ENCODE peak calls at places on chromosomes 16 and 17, in eight cellular contexts. One of them, this sample, is unnamed. For H3K9me3, the result is how much of the 10 kb centered on the place peaks cover.

GRCh38 chr17:28920191-28920590 is 17.3 kb upstream of the DHRS13 start:
- DNase-seq in endothelial cell of umbilical vein: no peak
- DNase-seq in CD4-positive, alpha-beta T cell: no peak
- DNase-seq in A549: no peak
- DNase-seq in heart left ventricle: no peak
- DNase-seq in H9: no peak
- DNase-seq in IMR-90: no peak
- DNase-seq in DND-41: no peak
- DNase-seq in this sample: no peak

GRCh38 chr17:48586355-48586924 is 3.6 kb downstream of the HOXB3 start:
- DNase-seq in DND-41: no peak
- DNase-seq in CD4-positive, alpha-beta T cell: no peak
- DNase-seq in A549: no peak
- DNase-seq in H9: no peak
- DNase-seq in heart left ventricle: no peak
- DNase-seq in endothelial cell of umbilical vein: peak
- DNase-seq in IMR-90: peak
- DNase-seq in this sample: no peak

GRCh38 chr16:24677388-24677787 is 52.1 kb upstream of the TNRC6A start:
- DNase-seq in A549: no peak
- DNase-seq in H9: no peak
- DNase-seq in endothelial cell of umbilical vein: no peak
- DNase-seq in CD4-positive, alpha-beta T cell: no peak
- DNase-seq in IMR-90: no peak
- DNase-seq in DND-41: no peak
- DNase-seq in heart left ventricle: no peak
- DNase-seq in this sample: no peak

GRCh38 chr16:49602201-49603041 is 228.8 kb downstream of the C16orf78 start:
- DNase-seq in A549: no peak
- DNase-seq in IMR-90: no peak
- DNase-seq in heart left ventricle: no peak
- DNase-seq in H9: peak
- DNase-seq in DND-41: no peak
- DNase-seq in CD4-positive, alpha-beta T cell: no peak
- DNase-seq in endothelial cell of umbilical vein: no peak
- DNase-seq in this sample: no peak

GRCh38 chr17:20009302-20010098 is at the start of gene SPECC1:
- DNase-seq in heart left ventricle: peak
- DNase-seq in DND-41: peak
- DNase-seq in H9: peak
- DNase-seq in CD4-positive, alpha-beta T cell: peak
- DNase-seq in endothelial cell of umbilical vein: peak
- DNase-seq in A549: peak
- DNase-seq in IMR-90: peak
- DNase-seq in this sample: peak

GRCh38 chr16:66949472-66949871 is 11.6 kb upstream of the CES3 start:
- DNase-seq in DND-41: no peak
- DNase-seq in IMR-90: no peak
- DNase-seq in CD4-positive, alpha-beta T cell: no peak
- DNase-seq in A549: no peak
- DNase-seq in heart left ventricle: no peak
- DNase-seq in H9: no peak
- DNase-seq in endothelial cell of umbilical vein: no peak
- DNase-seq in this sample: peak

GRCh38 chr17:1229354-1229890 is 40.8 kb upstream of the BHLHA9 start:
- DNase-seq in heart left ventricle: peak
- DNase-seq in H9: peak
- DNase-seq in IMR-90: no peak
- DNase-seq in CD4-positive, alpha-beta T cell: no peak
- DNase-seq in DND-41: no peak
- DNase-seq in endothelial cell of umbilical vein: no peak
- DNase-seq in A549: peak
- DNase-seq in this sample: peak

GRCh38 chr17:79077587-79077986 is 3.0 kb downstream of the ENGASE start:
- DNase-seq in H9: no peak
- DNase-seq in DND-41: no peak
- DNase-seq in endothelial cell of umbilical vein: no peak
- DNase-seq in IMR-90: no peak
- DNase-seq in CD4-positive, alpha-beta T cell: no peak
- DNase-seq in heart left ventricle: no peak
- DNase-seq in A549: no peak
- DNase-seq in this sample: no peak

GRCh38 chr17:43613911-43614310 is 47.8 kb downstream of the MEOX1 start:
- DNase-seq in A549: no peak
- DNase-seq in DND-41: no peak
- DNase-seq in IMR-90: no peak
- DNase-seq in CD4-positive, alpha-beta T cell: no peak
- DNase-seq in heart left ventricle: no peak
- DNase-seq in endothelial cell of umbilical vein: no peak
- DNase-seq in H9: no peak
- DNase-seq in this sample: no peak

GRCh38 chr17:7306911-7307685 is at the start of gene EIF5A:
- DNase-seq in CD4-positive, alpha-beta T cell: peak
- DNase-seq in H9: peak
- DNase-seq in A549: peak
- DNase-seq in DND-41: peak
- DNase-seq in endothelial cell of umbilical vein: peak
- DNase-seq in IMR-90: peak
- DNase-seq in heart left ventricle: peak
- DNase-seq in this sample: peak

GRCh38 chr17:19748807-19749193 is 702 bp upstream of the ALDH3A1 start:
- DNase-seq in A549: no peak
- DNase-seq in CD4-positive, alpha-beta T cell: no peak
- DNase-seq in DND-41: no peak
- DNase-seq in IMR-90: no peak
- DNase-seq in heart left ventricle: no peak
- DNase-seq in endothelial cell of umbilical vein: no peak
- DNase-seq in H9: no peak
- DNase-seq in this sample: no peak

GRCh38 chr16:9119795-9120194 is 28.4 kb downstream of the HAPSTR1 start:
- DNase-seq in endothelial cell of umbilical vein: no peak
- DNase-seq in H9: no peak
- DNase-seq in CD4-positive, alpha-beta T cell: no peak
- DNase-seq in heart left ventricle: no peak
- DNase-seq in IMR-90: peak
- DNase-seq in A549: no peak
- DNase-seq in DND-41: no peak
- DNase-seq in this sample: no peak

GRCh38 chr16:30722443-30722842 is 23.5 kb downstream of the SRCAP start:
- DNase-seq in heart left ventricle: no peak
- DNase-seq in H9: no peak
- DNase-seq in endothelial cell of umbilical vein: no peak
- DNase-seq in DND-41: no peak
- DNase-seq in CD4-positive, alpha-beta T cell: no peak
- DNase-seq in IMR-90: no peak
- DNase-seq in A549: no peak
- DNase-seq in this sample: no peak
- TF ChIP-seq CTCF in heart left ventricle: no peak
- TF ChIP-seq CTCF in H9: no peak
- TF ChIP-seq CTCF in endothelial cell of umbilical vein: no peak
- TF ChIP-seq CTCF in DND-41: peak
- TF ChIP-seq CTCF in CD4-positive, alpha-beta T cell: no peak
- TF ChIP-seq CTCF in IMR-90: no peak
- TF ChIP-seq CTCF in A549: no peak
- TF ChIP-seq CTCF in this sample: no peak

DNA sequence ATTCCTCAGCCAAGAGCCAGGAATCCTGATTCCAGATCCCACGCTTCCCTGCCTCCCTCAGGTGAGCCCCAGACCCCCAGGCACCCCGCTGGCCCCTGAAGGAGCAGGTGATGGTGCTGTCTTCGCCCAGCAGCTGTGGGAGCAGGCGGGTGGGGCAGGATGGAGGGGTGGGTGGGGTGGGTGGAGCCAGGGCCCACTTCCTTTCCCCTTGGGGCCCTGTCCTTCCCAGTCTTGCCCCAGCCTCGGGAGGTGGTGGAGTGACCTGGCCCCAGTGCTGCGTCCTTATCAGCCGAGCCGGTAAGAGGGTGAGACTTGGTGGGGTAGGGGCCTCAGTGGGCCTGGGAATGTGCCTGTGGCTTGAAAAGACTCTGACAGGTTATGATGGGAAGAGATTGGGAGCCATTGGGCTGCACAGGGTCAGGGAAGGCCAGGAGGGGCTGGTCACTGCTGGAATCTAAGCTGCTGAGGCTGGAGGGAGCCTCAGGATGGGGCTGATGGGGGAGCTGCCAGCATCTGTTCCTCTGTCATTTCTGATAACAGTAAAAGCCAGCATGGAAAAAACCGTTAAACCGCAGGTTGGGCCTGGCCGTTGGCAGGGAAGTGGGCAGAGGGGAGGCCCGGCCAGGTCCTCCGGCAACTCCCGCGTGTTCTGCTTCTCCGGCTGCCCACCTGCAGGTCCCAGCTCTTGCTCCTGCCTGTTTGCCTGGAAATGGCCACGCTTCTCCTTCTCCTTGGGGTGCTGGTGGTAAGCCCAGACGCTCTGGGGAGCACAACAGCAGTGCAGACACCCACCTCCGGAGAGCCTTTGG is at the start of gene SPN:
- DNase-seq in H9: no peak
- DNase-seq in endothelial cell of umbilical vein: no peak
- DNase-seq in heart left ventricle: no peak
- DNase-seq in CD4-positive, alpha-beta T cell: no peak
- DNase-seq in DND-41: peak
- DNase-seq in A549: no peak
- DNase-seq in IMR-90: no peak
- DNase-seq in this sample: no peak
- H3K27ac ChIP-seq in H9: no peak
- H3K27ac ChIP-seq in endothelial cell of umbilical vein: no peak
- H3K27ac ChIP-seq in heart left ventricle: no peak
- H3K27ac ChIP-seq in CD4-positive, alpha-beta T cell: peak
- H3K27ac ChIP-seq in DND-41: peak
- H3K27ac ChIP-seq in A549: no peak
- H3K27ac ChIP-seq in IMR-90: no peak
- H3K27ac ChIP-seq in this sample: no peak

GRCh38 chr16:35564148-35564547 is 2104.7 kb downstream of the TP53TG3F start:
- DNase-seq in DND-41: no peak
- DNase-seq in A549: no peak
- DNase-seq in heart left ventricle: no peak
- DNase-seq in endothelial cell of umbilical vein: no peak
- DNase-seq in H9: no peak
- DNase-seq in IMR-90: no peak
- DNase-seq in CD4-positive, alpha-beta T cell: no peak
- DNase-seq in this sample: no peak

GRCh38 chr16:35561346-35561745 is 2101.9 kb downstream of the TP53TG3F start:
- DNase-seq in CD4-positive, alpha-beta T cell: no peak
- DNase-seq in H9: no peak
- DNase-seq in IMR-90: no peak
- DNase-seq in endothelial cell of umbilical vein: no peak
- DNase-seq in A549: no peak
- DNase-seq in heart left ventricle: no peak
- DNase-seq in DND-41: peak
- DNase-seq in this sample: no peak

GRCh38 chr16:35562919-35563318 is 2103.5 kb downstream of the TP53TG3F start:
- DNase-seq in CD4-positive, alpha-beta T cell: no peak
- DNase-seq in A549: no peak
- DNase-seq in endothelial cell of umbilical vein: no peak
- DNase-seq in heart left ventricle: no peak
- DNase-seq in IMR-90: no peak
- DNase-seq in H9: no peak
- DNase-seq in DND-41: no peak
- DNase-seq in this sample: no peak

GRCh38 chr16:35560637-35560984 is 2101.2 kb downstream of the TP53TG3F start:
- DNase-seq in DND-41: peak
- DNase-seq in CD4-positive, alpha-beta T cell: no peak
- DNase-seq in A549: no peak
- DNase-seq in H9: no peak
- DNase-seq in endothelial cell of umbilical vein: no peak
- DNase-seq in IMR-90: no peak
- DNase-seq in heart left ventricle: no peak
- DNase-seq in this sample: no peak

GRCh38 chr16:35562471-35562870 is 2103.1 kb downstream of the TP53TG3F start:
- DNase-seq in endothelial cell of umbilical vein: no peak
- DNase-seq in IMR-90: no peak
- DNase-seq in heart left ventricle: no peak
- DNase-seq in A549: no peak
- DNase-seq in DND-41: no peak
- DNase-seq in CD4-positive, alpha-beta T cell: no peak
- DNase-seq in H9: no peak
- DNase-seq in this sample: no peak
- H3K9me3 ChIP-seq in endothelial cell of umbilical vein: under half
- H3K9me3 ChIP-seq in IMR-90: under half
- H3K9me3 ChIP-seq in heart left ventricle: under half
- H3K9me3 ChIP-seq in A549: under half
- H3K9me3 ChIP-seq in DND-41: under half
- H3K9me3 ChIP-seq in CD4-positive, alpha-beta T cell: under half
- H3K9me3 ChIP-seq in H9: half or more
- H3K9me3 ChIP-seq in this sample: under half

GRCh38 chr17:50192873-50193274 is 8.6 kb downstream of the COL1A1 start:
- DNase-seq in IMR-90: no peak
- DNase-seq in heart left ventricle: no peak
- DNase-seq in DND-41: no peak
- DNase-seq in CD4-positive, alpha-beta T cell: no peak
- DNase-seq in H9: no peak
- DNase-seq in endothelial cell of umbilical vein: no peak
- DNase-seq in A549: no peak
- DNase-seq in this sample: no peak

GRCh38 chr17:50196036-50196435 is 5.4 kb downstream of the COL1A1 start:
- DNase-seq in IMR-90: peak
- DNase-seq in endothelial cell of umbilical vein: no peak
- DNase-seq in H9: no peak
- DNase-seq in DND-41: no peak
- DNase-seq in heart left ventricle: no peak
- DNase-seq in CD4-positive, alpha-beta T cell: no peak
- DNase-seq in A549: no peak
- DNase-seq in this sample: no peak

GRCh38 chr17:50196826-50197225 is 4.6 kb downstream of the COL1A1 start:
- DNase-seq in CD4-positive, alpha-beta T cell: no peak
- DNase-seq in endothelial cell of umbilical vein: no peak
- DNase-seq in H9: no peak
- DNase-seq in IMR-90: peak
- DNase-seq in DND-41: no peak
- DNase-seq in A549: no peak
- DNase-seq in heart left ventricle: no peak
- DNase-seq in this sample: no peak

GRCh38 chr17:50194441-50195195 is 6.8 kb downstream of the COL1A1 start:
- DNase-seq in A549: no peak
- DNase-seq in CD4-positive, alpha-beta T cell: no peak
- DNase-seq in DND-41: no peak
- DNase-seq in endothelial cell of umbilical vein: no peak
- DNase-seq in IMR-90: no peak
- DNase-seq in heart left ventricle: no peak
- DNase-seq in H9: no peak
- DNase-seq in this sample: no peak

DNA sequence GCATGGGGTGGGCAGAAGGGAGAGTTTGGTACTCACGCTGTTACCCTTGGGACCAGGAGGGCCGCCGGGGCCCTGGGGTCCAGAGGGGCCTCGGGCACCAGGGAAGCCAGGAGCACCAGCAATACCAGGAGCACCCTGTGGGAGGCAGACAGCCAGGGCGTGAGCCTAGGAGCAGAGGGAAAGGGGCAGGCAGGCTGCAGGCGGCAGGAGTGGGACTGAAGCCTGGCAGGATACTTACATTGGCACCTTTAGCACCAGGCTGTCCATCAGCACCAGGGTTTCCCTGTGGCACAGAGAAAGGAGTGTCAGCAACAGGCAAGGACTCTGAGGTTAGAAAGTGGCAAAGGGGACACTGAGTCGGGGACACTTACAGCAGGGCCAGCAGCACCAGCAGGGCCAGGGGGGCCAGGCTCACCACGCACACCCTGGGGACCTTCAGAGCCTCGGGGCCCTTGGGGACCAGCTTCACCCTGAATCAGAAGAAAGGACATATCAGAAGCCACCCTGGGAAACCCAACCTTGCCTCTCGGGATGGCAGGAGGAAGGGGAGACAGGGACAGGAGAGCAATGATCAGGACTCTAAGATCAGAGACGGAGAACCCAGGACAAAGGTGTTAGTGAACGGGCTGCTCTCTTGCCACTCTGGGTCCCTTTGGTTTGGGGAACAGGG is 6.1 kb downstream of the COL1A1 start:
- DNase-seq in H9: no peak
- DNase-seq in A549: no peak
- DNase-seq in IMR-90: peak
- DNase-seq in CD4-positive, alpha-beta T cell: no peak
- DNase-seq in heart left ventricle: no peak
- DNase-seq in endothelial cell of umbilical vein: no peak
- DNase-seq in DND-41: no peak
- DNase-seq in this sample: no peak
- TF ChIP-seq CTCF in H9: peak
- TF ChIP-seq CTCF in A549: peak
- TF ChIP-seq CTCF in IMR-90: peak
- TF ChIP-seq CTCF in CD4-positive, alpha-beta T cell: no peak
- TF ChIP-seq CTCF in heart left ventricle: no peak
- TF ChIP-seq CTCF in endothelial cell of umbilical vein: no peak
- TF ChIP-seq CTCF in DND-41: peak
- TF ChIP-seq CTCF in this sample: no peak

This sample was measured in gastrocnemius medialis.